ENCODE peak calls at places on chromosomes 16 and 17, in seven cellular contexts. L, D, E, C, M, F and K are unnamed samples.

GRCh38 chr17:82772026-82772425 is 20.2 kb downstream of the TBCD start:
- DNase-seq in L (no peak), D (no peak), E (peak; percentile 63), C (peak; percentile 54), M (peak; percentile 35), F (peak; percentile 60), K (no peak)

GRCh38 chr17:34665150-34665802 is 85.9 kb downstream of the TMEM132E start:
- DNase-seq in L (peak; percentile 50), D (no peak), E (no peak), C (no peak), M (no peak), F (no peak), K (peak; percentile 72)

GRCh38 chr17:65359016-65359415 is 202.4 kb downstream of the AXIN2 start:
- DNase-seq in L (no peak), D (no peak), E (peak; percentile 70), C (no peak), M (peak; percentile 83), F (peak; percentile 93), K (no peak)

GRCh38 chr17:70298929-70299529 is 129.7 kb downstream of the KCNJ2 start:
- DNase-seq in L (no peak), D (no peak), E (no peak), C (no peak), M (no peak), F (no peak), K (no peak)

GRCh38 chr17:29555840-29556239 is 11.0 kb downstream of the ABHD15 start:
- DNase-seq in L (no peak), D (no peak), E (no peak), C (no peak), M (no peak), F (no peak), K (no peak)

GRCh38 chr16:57186630-57187507 is 740 bp downstream of the RSPRY1 start:
- DNase-seq in L (no peak), D (peak; percentile 30), E (peak; percentile 27), C (peak; percentile 13), M (peak; percentile 6), F (no peak), K (peak; percentile 45)

GRCh38 chr17:80176757-80177156 is 6.9 kb downstream of the CARD14 start:
- DNase-seq in L (no peak), D (no peak), E (no peak), C (no peak), M (no peak), F (no peak), K (no peak)

GRCh38 chr17:76735006-76735405 is 2.1 kb downstream of the SRSF2 start:
- DNase-seq in L (no peak), D (no peak), E (peak; percentile 47), C (no peak), M (no peak), F (peak; percentile 48), K (no peak)

GRCh38 chr17:21213491-21214014 is 408 bp downstream of the TMEM11 start:
- DNase-seq in L (no peak), D (peak; percentile 53), E (peak; percentile 39), C (no peak), M (peak; percentile 3), F (no peak), K (peak; percentile 88)

GRCh38 chr16:12267491-12267890 is 291.0 kb downstream of the SNX29 start:
- DNase-seq in L (no peak), D (no peak), E (peak; percentile 48), C (no peak), M (no peak), F (no peak), K (no peak)

GRCh38 chr17:1229891-1230571 is 40.2 kb upstream of the BHLHA9 start:
- DNase-seq in L (no peak), D (no peak), E (no peak), C (no peak), M (no peak), F (no peak), K (peak; percentile 63)

GRCh38 chr17:57629470-57629869 is 115.6 kb downstream of the CCDC182 start:
- DNase-seq in L (no peak), D (no peak), E (no peak), C (no peak), M (no peak), F (peak; percentile 13), K (no peak)

GRCh38 chr17:78679495-78680395 is 102.3 kb downstream of the CYTH1 start:
- DNase-seq in L (no peak), D (no peak), E (no peak), C (no peak), M (no peak), F (no peak), K (no peak)

GRCh38 chr17:76966486-76967181 is 98.4 kb downstream of the MGAT5B start:
- DNase-seq in L (no peak), D (no peak), E (no peak), C (no peak), M (no peak), F (no peak), K (no peak)

GRCh38 chr17:3961564-3962047 is 2.6 kb downstream of the ATP2A3 start:
- DNase-seq in L (peak; percentile 62), D (no peak), E (no peak), C (no peak), M (no peak), F (no peak), K (no peak)

GRCh38 chr17:32264140-32264799 is 1.4 kb upstream of the RHBDL3 start:
- DNase-seq in L (no peak), D (no peak), E (no peak), C (no peak), M (no peak), F (no peak), K (peak; percentile 75)

GRCh38 chr17:32266389-32267269 is 997 bp downstream of the RHBDL3 start:
- DNase-seq in L (peak; percentile 50), D (no peak), E (no peak), C (no peak), M (no peak), F (no peak), K (peak; percentile 83)

GRCh38 chr17:32265896-32266388 is 310 bp downstream of the RHBDL3 start:
- DNase-seq in L (no peak), D (no peak), E (no peak), C (no peak), M (no peak), F (no peak), K (peak; percentile 75)

GRCh38 chr17:32264823-32265191 is 825 bp upstream of the RHBDL3 start:
- DNase-seq in L (no peak), D (no peak), E (no peak), C (no peak), M (no peak), F (no peak), K (peak; percentile 54)

DNA sequence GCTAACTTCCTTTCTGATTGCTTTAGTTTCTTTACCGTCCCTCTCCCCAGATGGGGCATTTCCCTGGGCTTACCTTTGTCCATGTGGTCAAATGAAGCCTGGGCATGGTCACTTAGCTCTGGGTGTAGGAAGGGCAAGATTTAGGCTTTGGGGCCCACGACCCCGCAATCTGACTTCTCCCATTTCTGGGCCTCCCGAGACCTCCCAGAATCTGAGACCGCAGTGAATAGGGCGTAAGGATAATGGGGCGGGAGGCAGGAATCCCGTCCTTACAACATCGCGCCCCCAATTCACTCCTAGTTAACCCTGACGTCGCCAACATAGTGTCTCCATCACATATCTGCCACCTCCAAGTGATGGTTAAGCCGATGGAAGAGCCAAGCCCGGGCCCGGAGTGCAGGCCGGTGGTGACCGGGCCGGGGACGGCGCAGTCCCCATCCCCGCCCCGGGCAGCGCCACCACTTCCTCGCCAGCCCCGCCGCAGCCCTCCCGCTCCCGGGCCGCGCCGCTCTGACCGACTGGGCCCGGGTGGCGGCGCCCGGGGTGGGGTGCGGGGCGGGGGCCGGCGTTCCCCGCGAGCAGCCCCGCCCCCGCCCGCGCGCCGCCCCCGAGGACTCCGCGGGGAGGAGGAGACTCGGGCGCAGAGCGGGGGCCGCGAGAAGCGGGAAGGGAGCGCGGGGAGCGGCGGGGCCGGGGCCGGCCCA is at the start of gene RHBDL3:
- DNase-seq in L (no peak), D (no peak), E (no peak), C (no peak), M (no peak), F (no peak), K (peak; percentile 88)
- H3K27me3 ChIP-seq in L (peaks cover 13% of the 10 kb centered on the region), D (no peaks in the 10 kb centered on the region), E (peaks cover 87% of the 10 kb centered on the region), C (no peaks in the 10 kb centered on the region), M (peaks cover 43% of the 10 kb centered on the region), F (peaks cover 66% of the 10 kb centered on the region), K (peaks cover 54% of the 10 kb centered on the region)

DNA sequence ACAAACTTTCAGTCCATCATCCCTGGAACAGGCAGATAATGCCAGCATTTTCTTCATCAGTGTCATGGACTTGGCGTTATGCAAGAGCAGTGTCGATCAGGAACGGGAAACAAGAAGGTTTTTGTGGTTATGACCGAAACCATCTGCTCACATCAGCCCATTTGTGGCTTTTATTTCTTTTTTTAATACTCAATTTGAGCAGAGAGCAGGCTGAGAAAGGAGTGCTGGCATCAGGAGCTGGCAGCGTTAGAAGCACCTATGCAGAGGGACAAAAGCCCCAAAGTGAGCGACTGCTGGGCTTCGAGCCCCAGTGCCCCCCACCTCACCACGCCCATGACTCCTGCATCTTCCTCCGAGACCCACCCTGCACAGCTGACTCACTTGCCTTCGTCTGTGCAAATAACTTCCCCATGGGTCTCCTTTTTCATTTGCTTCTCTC is 16.2 kb upstream of the CD300E start:
- DNase-seq in L (no peak), D (no peak), E (peak; percentile 22), C (no peak), M (no peak), F (no peak), K (no peak)
- H3K27me3 ChIP-seq in L (peaks cover 11% of the 10 kb centered on the region), D (no peaks in the 10 kb centered on the region), E (no peaks in the 10 kb centered on the region), C (no peaks in the 10 kb centered on the region), M (no peaks in the 10 kb centered on the region), F (no peaks in the 10 kb centered on the region), K (no peaks in the 10 kb centered on the region)

GRCh38 chr17:48629411-48629759 is 3.2 kb upstream of the HOXB9 start:
- DNase-seq in L (no peak), D (no peak), E (no peak), C (no peak), M (no peak), F (no peak), K (no peak)
- H3K27me3 ChIP-seq in L (peaks cover 42% of the 10 kb centered on the region), D (peaks cover 22% of the 10 kb centered on the region), E (peaks cover 100% of the 10 kb centered on the region), C (peaks cover 52% of the 10 kb centered on the region), M (peaks cover 98% of the 10 kb centered on the region), F (peaks cover 97% of the 10 kb centered on the region), K (peaks cover 100% of the 10 kb centered on the region)

GRCh38 chr17:49494937-49495841 is at the start of gene NGFR:
- DNase-seq in L (peak; percentile 71), D (no peak), E (peak; percentile 38), C (no peak), M (no peak), F (peak; percentile 45), K (peak; percentile 98)
- H3K27me3 ChIP-seq in L (peaks cover 24% of the 10 kb centered on the region), D (no peaks in the 10 kb centered on the region), E (peaks cover 51% of the 10 kb centered on the region), C (no peaks in the 10 kb centered on the region), M (peaks cover 44% of the 10 kb centered on the region), F (peaks cover 44% of the 10 kb centered on the region), K (peaks cover 46% of the 10 kb centered on the region)

DNA sequence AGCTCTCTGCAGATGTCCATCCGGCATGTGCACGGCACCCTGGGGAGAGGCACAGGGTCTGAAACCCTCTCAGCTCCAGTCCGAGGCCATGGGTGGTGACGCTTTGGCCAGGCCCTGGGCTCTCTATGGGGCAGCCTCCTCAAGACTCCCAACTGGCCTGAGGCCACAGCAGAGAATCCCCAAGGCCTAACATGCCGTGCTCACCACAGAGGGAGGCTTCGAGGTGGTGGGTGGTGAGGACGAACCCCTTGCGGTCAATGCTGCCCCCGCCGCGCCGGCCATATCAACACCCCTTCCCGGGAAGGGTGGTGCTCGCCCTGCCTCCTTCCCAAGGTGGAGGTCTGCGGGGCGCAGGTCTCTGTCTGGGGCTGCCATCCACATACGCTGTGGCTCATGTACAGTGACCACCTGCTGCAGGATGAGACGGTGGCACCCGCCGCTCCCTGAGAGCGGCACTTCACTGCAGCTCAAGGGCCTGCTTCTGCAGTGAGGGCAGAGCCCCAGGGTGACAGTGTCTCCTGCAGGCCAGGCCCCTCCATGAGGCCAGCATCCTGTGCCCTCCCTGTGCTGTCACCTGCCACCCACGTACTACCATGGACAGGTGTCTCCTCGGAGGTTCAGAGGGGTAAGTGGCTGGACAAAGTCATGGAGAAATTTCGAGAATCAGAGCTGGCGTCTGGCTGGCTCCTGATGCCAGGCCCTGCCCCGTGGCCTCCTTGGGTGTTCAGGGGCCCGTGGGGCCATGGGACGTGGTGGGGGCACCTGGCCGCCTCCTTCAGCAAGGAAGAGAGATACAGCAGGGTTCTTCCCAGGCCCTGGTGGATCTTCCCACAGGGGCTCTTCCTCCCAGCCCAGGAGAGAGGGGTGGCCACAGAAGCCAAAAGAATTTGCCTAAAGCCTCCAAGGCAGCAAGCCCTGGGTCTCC is 54.6 kb upstream of the ACSF3 start:
- DNase-seq in L (no peak), D (no peak), E (no peak), C (no peak), M (no peak), F (no peak), K (no peak)
- H3K27me3 ChIP-seq in L (no peaks in the 10 kb centered on the region), D (peaks cover 5% of the 10 kb centered on the region), E (no peaks in the 10 kb centered on the region), C (peaks cover 25% of the 10 kb centered on the region), M (peaks cover 5% of the 10 kb centered on the region), F (no peaks in the 10 kb centered on the region), K (no peaks in the 10 kb centered on the region)